ENCODE peak calls at places on chromosomes 1 and 21, in four cellular contexts. O is KBM-7, D is NCI-H226, V is HEK293T. F is an unnamed sample.

GRCh38 chr21:36709868-36710728 is 11.2 kb downstream of the SIM2 start:
- DNase-seq in O (no peak), D (no peak), V (no peak), F (no peak)

GRCh38 chr1:11507309-11507708 is 28.4 kb downstream of the DISP3 start:
- DNase-seq in O (no peak), D (no peak), V (no peak), F (no peak)

GRCh38 chr1:24459551-24460266 is 42.9 kb upstream of the RCAN3 start:
- DNase-seq in O (no peak), D (no peak), V (no peak), F (no peak)

GRCh38 chr1:38046333-38046883 is at the start of gene POU3F1:
- DNase-seq in O (no peak), D (no peak), V (no peak), F (no peak)

GRCh38 chr1:79568411-79568810 is 561.9 kb upstream of the ADGRL4 start:
- DNase-seq in O (no peak), D (peak), V (no peak), F (no peak)

GRCh38 chr1:41588334-41588875 is 103.9 kb upstream of the EDN2 start:
- DNase-seq in O (no peak), D (no peak), V (no peak), F (no peak)

GRCh38 chr21:32585042-32585710 is at the start of gene TCP10L:
- DNase-seq in O (no peak), D (no peak), V (no peak), F (no peak)

GRCh38 chr1:14259191-14259757 is 339.2 kb upstream of the KAZN start:
- DNase-seq in O (no peak), D (no peak), V (no peak), F (no peak)

GRCh38 chr1:20472121-20472520 is 13.9 kb downstream of the CAMK2N1 start:
- DNase-seq in O (no peak), D (no peak), V (no peak), F (no peak)

GRCh38 chr1:86324423-86324822 is 71.7 kb downstream of the ODF2L start:
- DNase-seq in O (no peak), D (no peak), V (no peak), F (no peak)

F was measured in effector CD4-positive, alpha-beta T cell.